ENCODE peak calls at places on chromosomes 1 and 21, in four cellular contexts. One of them, this sample, is unnamed.

GRCh38 chr1:27400035-27400962 is 7.9 kb downstream of the GPR3 start:
- DNase-seq in GM12892: no peak
- DNase-seq in GM23338: peak
- DNase-seq in HL-60: no peak
- DNase-seq in this sample: no peak

GRCh38 chr21:41854426-41854995 is 24.6 kb downstream of the PRDM15 start:
- DNase-seq in GM12892: no peak
- DNase-seq in GM23338: no peak
- DNase-seq in HL-60: no peak
- DNase-seq in this sample: no peak

GRCh38 chr1:24555591-24556413 is at the start of gene NCMAP:
- DNase-seq in GM12892: no peak
- DNase-seq in GM23338: peak
- DNase-seq in HL-60: no peak
- DNase-seq in this sample: no peak

GRCh38 chr1:145956776-145957442 is 908 bp downstream of the LIX1L start:
- DNase-seq in GM12892: no peak
- DNase-seq in GM23338: no peak
- DNase-seq in HL-60: no peak
- DNase-seq in this sample: no peak

GRCh38 chr1:89547563-89548485 is 23.2 kb downstream of the LRRC8B start:
- DNase-seq in GM12892: no peak
- DNase-seq in GM23338: no peak
- DNase-seq in HL-60: no peak
- DNase-seq in this sample: no peak

GRCh38 chr21:16372546-16372945 is 642.8 kb downstream of the USP25 start:
- DNase-seq in GM12892: no peak
- DNase-seq in GM23338: no peak
- DNase-seq in HL-60: no peak
- DNase-seq in this sample: no peak

GRCh38 chr1:214281902-214282695 is 1.1 kb downstream of the SMYD2 start:
- DNase-seq in GM12892: no peak
- DNase-seq in GM23338: no peak
- DNase-seq in HL-60: peak
- DNase-seq in this sample: no peak

GRCh38 chr1:168683871-168684270 is 45.1 kb downstream of the DPT start:
- DNase-seq in GM12892: no peak
- DNase-seq in GM23338: no peak
- DNase-seq in HL-60: no peak
- DNase-seq in this sample: no peak

GRCh38 chr1:232854786-232855185 is 49.6 kb downstream of the MAP10 start:
- DNase-seq in GM12892: no peak
- DNase-seq in GM23338: no peak
- DNase-seq in HL-60: no peak
- DNase-seq in this sample: no peak

GRCh38 chr1:109761227-109762038 is 2.3 kb downstream of the EPS8L3 start:
- DNase-seq in GM12892: no peak
- DNase-seq in GM23338: no peak
- DNase-seq in HL-60: no peak
- DNase-seq in this sample: no peak

GRCh38 chr1:167165948-167166702 is 54.6 kb upstream of the POU2F1 start:
- DNase-seq in GM12892: no peak
- DNase-seq in GM23338: peak
- DNase-seq in HL-60: no peak
- DNase-seq in this sample: no peak

GRCh38 chr1:205942631-205943159 is 561 bp downstream of the SLC26A9 start:
- DNase-seq in GM12892: no peak
- DNase-seq in GM23338: no peak
- DNase-seq in HL-60: no peak
- DNase-seq in this sample: no peak

GRCh38 chr1:229139320-229139719 is 131.6 kb upstream of the RAB4A start:
- DNase-seq in GM12892: no peak
- DNase-seq in GM23338: no peak
- DNase-seq in HL-60: no peak
- DNase-seq in this sample: no peak

GRCh38 chr1:241090798-241091197 is 266.2 kb downstream of the RGS7 start:
- DNase-seq in GM12892: no peak
- DNase-seq in GM23338: no peak
- DNase-seq in HL-60: no peak
- DNase-seq in this sample: no peak

DNA sequence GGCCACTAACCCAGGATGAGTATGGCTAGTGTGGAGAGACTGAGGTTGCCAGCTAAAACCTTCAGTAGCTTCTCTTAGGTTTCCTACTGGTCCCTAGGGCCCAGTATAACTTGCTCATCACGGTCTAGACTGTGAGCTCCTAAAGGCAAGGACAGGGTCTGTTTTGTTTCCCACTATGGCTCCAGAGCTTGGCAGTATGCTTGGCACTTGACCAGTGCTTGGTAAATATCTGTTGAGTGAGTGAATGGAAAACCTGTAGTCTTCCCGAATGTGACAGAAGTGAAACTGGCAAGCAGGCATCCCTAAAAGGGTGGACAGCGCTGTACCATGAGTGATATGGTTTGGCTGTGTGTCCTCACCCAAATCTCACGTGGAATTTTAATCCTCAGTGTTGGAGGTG is 13.1 kb upstream of the PARS2 start:
- DNase-seq in GM12892: no peak
- DNase-seq in GM23338: no peak
- DNase-seq in HL-60: no peak
- DNase-seq in this sample: no peak
- TF ChIP-seq POLR2AphosphoS5 in GM12892: no peak
- TF ChIP-seq POLR2AphosphoS5 in GM23338: no peak
- TF ChIP-seq POLR2AphosphoS5 in HL-60: no peak
- TF ChIP-seq POLR2AphosphoS5 in this sample: no peak

GRCh38 chr1:153344718-153345025 is 4.0 kb downstream of the PGLYRP4 start:
- DNase-seq in GM12892: no peak
- DNase-seq in GM23338: no peak
- DNase-seq in HL-60: peak
- DNase-seq in this sample: no peak

GRCh38 chr1:153345187-153346066 is 3.2 kb downstream of the PGLYRP4 start:
- DNase-seq in GM12892: no peak
- DNase-seq in GM23338: no peak
- DNase-seq in HL-60: no peak
- DNase-seq in this sample: no peak

GRCh38 chr1:153343040-153343681 is 5.5 kb downstream of the PGLYRP4 start:
- DNase-seq in GM12892: no peak
- DNase-seq in GM23338: no peak
- DNase-seq in HL-60: no peak
- DNase-seq in this sample: no peak

GRCh38 chr1:153342178-153342577 is 6.5 kb downstream of the PGLYRP4 start:
- DNase-seq in GM12892: no peak
- DNase-seq in GM23338: no peak
- DNase-seq in HL-60: no peak
- DNase-seq in this sample: no peak

DNA sequence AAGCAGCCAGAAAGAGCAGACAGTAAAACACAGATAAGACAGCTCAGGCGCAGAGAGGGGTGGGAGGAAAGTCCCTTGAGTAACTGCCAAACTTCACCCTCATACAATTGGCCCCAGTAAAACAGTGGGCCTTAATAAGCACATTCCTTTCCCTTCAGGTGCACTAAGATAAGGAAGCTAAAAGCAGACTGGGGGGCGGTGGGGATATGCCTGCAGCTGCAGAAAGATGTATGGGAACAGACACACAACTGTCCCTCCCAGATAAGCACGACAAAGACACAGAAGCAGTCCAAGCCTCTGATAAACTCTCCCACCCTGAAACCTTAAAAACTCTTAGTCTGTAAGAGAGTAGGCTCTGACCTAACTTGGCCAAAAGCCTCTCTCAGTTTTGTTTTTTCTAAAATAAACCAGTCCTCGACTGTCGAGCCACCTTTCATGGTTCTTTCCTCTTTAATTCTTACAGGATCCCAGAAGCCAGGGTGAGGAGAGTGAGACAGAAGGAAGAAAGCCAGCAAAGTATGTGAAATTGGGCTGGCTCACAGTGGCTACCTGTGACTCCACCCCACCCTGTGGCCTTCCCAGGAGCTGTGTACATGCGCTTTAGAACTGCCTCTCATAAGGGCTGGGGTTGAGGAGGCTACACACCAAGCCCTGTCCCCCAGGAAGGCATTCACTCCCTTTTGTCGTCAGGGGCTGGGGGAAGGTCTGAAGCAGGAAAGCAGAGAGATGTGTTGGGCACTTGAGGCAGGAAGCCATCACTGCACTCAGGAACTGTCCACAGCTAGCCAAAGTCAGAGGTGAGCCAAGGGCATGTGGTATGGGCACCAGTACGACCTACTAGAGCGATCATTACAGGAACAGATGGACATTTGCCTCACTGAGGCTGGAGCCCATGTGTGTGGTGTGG is 4.6 kb downstream of the PGLYRP4 start:
- DNase-seq in GM12892: no peak
- DNase-seq in GM23338: no peak
- DNase-seq in HL-60: no peak
- DNase-seq in this sample: no peak
- TF ChIP-seq POLR2AphosphoS5 in GM12892: no peak
- TF ChIP-seq POLR2AphosphoS5 in GM23338: no peak
- TF ChIP-seq POLR2AphosphoS5 in HL-60: no peak
- TF ChIP-seq POLR2AphosphoS5 in this sample: no peak

DNA sequence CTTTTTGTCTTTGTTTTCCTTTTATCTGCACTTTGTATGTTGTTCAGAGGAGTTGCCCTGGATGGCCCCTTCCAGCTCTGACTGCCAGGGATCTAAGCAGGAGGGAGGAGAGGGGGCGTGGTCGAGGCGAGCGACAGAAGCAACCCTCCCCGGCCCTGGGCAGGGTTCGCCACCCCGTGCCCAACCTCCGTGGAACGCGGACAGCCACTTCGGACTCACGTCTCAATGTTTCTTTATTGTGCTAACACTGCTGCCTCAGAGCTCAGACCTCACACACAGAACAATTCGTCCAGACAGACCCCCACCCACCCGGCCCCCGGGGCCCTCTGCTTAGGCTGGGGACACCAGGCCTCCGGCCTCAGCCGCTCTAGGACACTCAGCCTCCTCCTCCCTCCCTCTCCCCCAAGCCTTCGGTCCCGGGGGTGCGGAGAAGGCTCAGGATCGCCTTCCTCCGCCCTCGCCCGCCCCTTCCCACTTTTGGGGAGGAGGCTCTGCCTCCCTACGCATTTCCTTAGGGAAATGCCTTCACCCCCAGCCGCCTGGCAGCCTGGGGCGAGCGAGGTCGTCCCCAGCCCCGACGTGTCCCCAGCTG is 8.3 kb downstream of the VSIG8 start:
- DNase-seq in GM12892: no peak
- DNase-seq in GM23338: peak
- DNase-seq in HL-60: no peak
- DNase-seq in this sample: no peak
- TF ChIP-seq POLR2AphosphoS5 in GM12892: no peak
- TF ChIP-seq POLR2AphosphoS5 in GM23338: no peak
- TF ChIP-seq POLR2AphosphoS5 in HL-60: no peak
- TF ChIP-seq POLR2AphosphoS5 in this sample: no peak

GRCh38 chr1:173393655-173393993 is 83.5 kb upstream of the PRDX6 start:
- DNase-seq in GM12892: no peak
- DNase-seq in GM23338: no peak
- DNase-seq in HL-60: no peak
- DNase-seq in this sample: no peak

GRCh38 chr1:173395762-173396161 is 81.4 kb upstream of the PRDX6 start:
- DNase-seq in GM12892: no peak
- DNase-seq in GM23338: no peak
- DNase-seq in HL-60: no peak
- DNase-seq in this sample: no peak

GRCh38 chr1:173388352-173388751 is 88.8 kb upstream of the PRDX6 start:
- DNase-seq in GM12892: no peak
- DNase-seq in GM23338: no peak
- DNase-seq in HL-60: no peak
- DNase-seq in this sample: no peak

GRCh38 chr1:173392895-173393654 is 84.1 kb upstream of the PRDX6 start:
- DNase-seq in GM12892: no peak
- DNase-seq in GM23338: no peak
- DNase-seq in HL-60: no peak
- DNase-seq in this sample: no peak
- TF ChIP-seq POLR2AphosphoS5 in GM12892: no peak
- TF ChIP-seq POLR2AphosphoS5 in GM23338: no peak
- TF ChIP-seq POLR2AphosphoS5 in HL-60: no peak
- TF ChIP-seq POLR2AphosphoS5 in this sample: no peak

DNA sequence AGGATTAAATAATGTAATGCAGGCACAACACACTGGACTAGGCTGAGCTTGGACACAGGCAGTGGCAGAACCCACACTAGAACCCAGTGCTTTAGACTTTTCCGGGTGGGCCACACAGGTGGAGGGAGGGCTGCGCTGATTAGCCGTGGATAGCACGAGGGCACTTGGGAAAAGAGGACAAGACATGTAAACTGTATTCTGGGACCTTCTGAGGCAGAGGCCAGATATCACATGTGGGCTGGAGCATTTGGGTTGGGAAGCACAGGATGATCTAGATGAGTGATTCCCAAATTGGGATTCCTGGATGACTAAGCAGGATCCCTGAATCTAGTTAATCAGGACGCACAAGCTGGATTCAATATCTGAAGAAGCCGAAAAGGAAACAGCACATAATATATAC is 20.3 kb upstream of the A3GALT2 start:
- DNase-seq in GM12892: no peak
- DNase-seq in GM23338: no peak
- DNase-seq in HL-60: no peak
- DNase-seq in this sample: no peak
- TF ChIP-seq POLR2AphosphoS5 in GM12892: no peak
- TF ChIP-seq POLR2AphosphoS5 in GM23338: no peak
- TF ChIP-seq POLR2AphosphoS5 in HL-60: no peak
- TF ChIP-seq POLR2AphosphoS5 in this sample: no peak

This sample was measured in SK-N-MC.